ENCODE peak calls at places on chromosome 7, in eight cellular contexts. One of them, this sample, is unnamed. For H3K36me3, the result is how much of the 10 kb centered on the place peaks cover.

GRCh38 chr7:68488366-68489060 is 1109.8 kb upstream of the AUTS2 start:
- DNase-seq in CD8-positive, alpha-beta T cell: no peak
- DNase-seq in IMR-90: no peak
- DNase-seq in spleen: no peak
- DNase-seq in right lobe of liver: no peak
- DNase-seq in GM06990: no peak
- DNase-seq in kidney epithelial cell: no peak
- DNase-seq in brain microvascular endothelial cell: no peak
- DNase-seq in this sample: no peak

GRCh38 chr7:130386876-130387275 is 6.6 kb downstream of the CPA1 start:
- DNase-seq in GM06990: no peak
- DNase-seq in brain microvascular endothelial cell: no peak
- DNase-seq in right lobe of liver: no peak
- DNase-seq in kidney epithelial cell: no peak
- DNase-seq in spleen: no peak
- DNase-seq in CD8-positive, alpha-beta T cell: no peak
- DNase-seq in IMR-90: no peak
- DNase-seq in this sample: no peak

GRCh38 chr7:130180571-130180971 is 24.6 kb downstream of the TMEM209 start:
- DNase-seq in brain microvascular endothelial cell: no peak
- DNase-seq in CD8-positive, alpha-beta T cell: no peak
- DNase-seq in spleen: no peak
- DNase-seq in IMR-90: peak
- DNase-seq in kidney epithelial cell: no peak
- DNase-seq in right lobe of liver: no peak
- DNase-seq in GM06990: no peak
- DNase-seq in this sample: peak

GRCh38 chr7:24245362-24245761 is 38.6 kb upstream of the NPY start:
- DNase-seq in brain microvascular endothelial cell: no peak
- DNase-seq in CD8-positive, alpha-beta T cell: no peak
- DNase-seq in kidney epithelial cell: no peak
- DNase-seq in right lobe of liver: no peak
- DNase-seq in GM06990: peak
- DNase-seq in spleen: no peak
- DNase-seq in IMR-90: no peak
- DNase-seq in this sample: no peak

GRCh38 chr7:70056363-70056762 is 458.1 kb downstream of the AUTS2 start:
- DNase-seq in brain microvascular endothelial cell: no peak
- DNase-seq in kidney epithelial cell: no peak
- DNase-seq in right lobe of liver: no peak
- DNase-seq in IMR-90: no peak
- DNase-seq in CD8-positive, alpha-beta T cell: no peak
- DNase-seq in GM06990: no peak
- DNase-seq in spleen: no peak
- DNase-seq in this sample: no peak

GRCh38 chr7:70569335-70569819 is 562.6 kb upstream of the GALNT17 start:
- DNase-seq in brain microvascular endothelial cell: no peak
- DNase-seq in spleen: no peak
- DNase-seq in GM06990: no peak
- DNase-seq in right lobe of liver: no peak
- DNase-seq in CD8-positive, alpha-beta T cell: no peak
- DNase-seq in IMR-90: no peak
- DNase-seq in kidney epithelial cell: peak
- DNase-seq in this sample: no peak

GRCh38 chr7:20408467-20408826 is 77.7 kb downstream of the ITGB8 start:
- DNase-seq in CD8-positive, alpha-beta T cell: no peak
- DNase-seq in kidney epithelial cell: no peak
- DNase-seq in GM06990: no peak
- DNase-seq in spleen: no peak
- DNase-seq in brain microvascular endothelial cell: no peak
- DNase-seq in right lobe of liver: no peak
- DNase-seq in IMR-90: peak
- DNase-seq in this sample: peak

GRCh38 chr7:122183106-122183505 is 39.1 kb upstream of the AASS start:
- DNase-seq in brain microvascular endothelial cell: no peak
- DNase-seq in spleen: no peak
- DNase-seq in GM06990: no peak
- DNase-seq in CD8-positive, alpha-beta T cell: no peak
- DNase-seq in IMR-90: no peak
- DNase-seq in kidney epithelial cell: no peak
- DNase-seq in right lobe of liver: no peak
- DNase-seq in this sample: peak

GRCh38 chr7:68063171-68063570 is 1066.5 kb downstream of the TYW1 start:
- DNase-seq in IMR-90: no peak
- DNase-seq in spleen: no peak
- DNase-seq in brain microvascular endothelial cell: no peak
- DNase-seq in GM06990: no peak
- DNase-seq in right lobe of liver: no peak
- DNase-seq in kidney epithelial cell: no peak
- DNase-seq in CD8-positive, alpha-beta T cell: no peak
- DNase-seq in this sample: no peak

GRCh38 chr7:131021460-131021859 is 287.5 kb upstream of the KLF14 start:
- DNase-seq in IMR-90: no peak
- DNase-seq in brain microvascular endothelial cell: no peak
- DNase-seq in GM06990: no peak
- DNase-seq in spleen: no peak
- DNase-seq in CD8-positive, alpha-beta T cell: no peak
- DNase-seq in right lobe of liver: no peak
- DNase-seq in kidney epithelial cell: no peak
- DNase-seq in this sample: no peak

GRCh38 chr7:94348142-94348541 is 46.6 kb upstream of the COL1A2 start:
- DNase-seq in brain microvascular endothelial cell: peak
- DNase-seq in spleen: no peak
- DNase-seq in right lobe of liver: no peak
- DNase-seq in GM06990: no peak
- DNase-seq in IMR-90: peak
- DNase-seq in kidney epithelial cell: peak
- DNase-seq in CD8-positive, alpha-beta T cell: no peak
- DNase-seq in this sample: no peak

GRCh38 chr7:149869291-149869650 is 4.5 kb upstream of the ATP6V0E2 start:
- DNase-seq in GM06990: no peak
- DNase-seq in kidney epithelial cell: no peak
- DNase-seq in spleen: no peak
- DNase-seq in right lobe of liver: no peak
- DNase-seq in CD8-positive, alpha-beta T cell: no peak
- DNase-seq in IMR-90: no peak
- DNase-seq in brain microvascular endothelial cell: no peak
- DNase-seq in this sample: no peak

GRCh38 chr7:114785496-114785895 is 136.4 kb upstream of the MDFIC start:
- DNase-seq in kidney epithelial cell: no peak
- DNase-seq in IMR-90: no peak
- DNase-seq in brain microvascular endothelial cell: no peak
- DNase-seq in CD8-positive, alpha-beta T cell: no peak
- DNase-seq in GM06990: no peak
- DNase-seq in right lobe of liver: no peak
- DNase-seq in spleen: no peak
- DNase-seq in this sample: no peak

GRCh38 chr7:26090927-26091519 is 61.0 kb upstream of the NFE2L3 start:
- DNase-seq in IMR-90: peak
- DNase-seq in CD8-positive, alpha-beta T cell: no peak
- DNase-seq in brain microvascular endothelial cell: peak
- DNase-seq in spleen: no peak
- DNase-seq in kidney epithelial cell: peak
- DNase-seq in GM06990: no peak
- DNase-seq in right lobe of liver: no peak
- DNase-seq in this sample: peak

GRCh38 chr7:117062300-117062699 is 109.0 kb downstream of the ST7 start:
- DNase-seq in IMR-90: peak
- DNase-seq in GM06990: no peak
- DNase-seq in right lobe of liver: no peak
- DNase-seq in kidney epithelial cell: no peak
- DNase-seq in CD8-positive, alpha-beta T cell: no peak
- DNase-seq in brain microvascular endothelial cell: no peak
- DNase-seq in spleen: no peak
- DNase-seq in this sample: peak

GRCh38 chr7:135938086-135938485 is 39.1 kb downstream of the MTPN start:
- DNase-seq in kidney epithelial cell: no peak
- DNase-seq in GM06990: no peak
- DNase-seq in right lobe of liver: no peak
- DNase-seq in spleen: no peak
- DNase-seq in IMR-90: no peak
- DNase-seq in CD8-positive, alpha-beta T cell: no peak
- DNase-seq in brain microvascular endothelial cell: no peak
- DNase-seq in this sample: no peak

GRCh38 chr7:129824291-129825004 is 128.3 kb downstream of the UBE2H start:
- DNase-seq in IMR-90: no peak
- DNase-seq in right lobe of liver: no peak
- DNase-seq in GM06990: no peak
- DNase-seq in brain microvascular endothelial cell: no peak
- DNase-seq in CD8-positive, alpha-beta T cell: no peak
- DNase-seq in kidney epithelial cell: no peak
- DNase-seq in spleen: peak
- DNase-seq in this sample: no peak

GRCh38 chr7:33193308-33193864 is 64.0 kb downstream of the BBS9 start:
- DNase-seq in IMR-90: no peak
- DNase-seq in spleen: no peak
- DNase-seq in right lobe of liver: no peak
- DNase-seq in kidney epithelial cell: no peak
- DNase-seq in brain microvascular endothelial cell: no peak
- DNase-seq in CD8-positive, alpha-beta T cell: no peak
- DNase-seq in GM06990: no peak
- DNase-seq in this sample: no peak

GRCh38 chr7:50533849-50534248 is 31.4 kb downstream of the DDC start:
- DNase-seq in right lobe of liver: no peak
- DNase-seq in IMR-90: no peak
- DNase-seq in spleen: no peak
- DNase-seq in CD8-positive, alpha-beta T cell: no peak
- DNase-seq in brain microvascular endothelial cell: no peak
- DNase-seq in GM06990: no peak
- DNase-seq in kidney epithelial cell: no peak
- DNase-seq in this sample: no peak

DNA sequence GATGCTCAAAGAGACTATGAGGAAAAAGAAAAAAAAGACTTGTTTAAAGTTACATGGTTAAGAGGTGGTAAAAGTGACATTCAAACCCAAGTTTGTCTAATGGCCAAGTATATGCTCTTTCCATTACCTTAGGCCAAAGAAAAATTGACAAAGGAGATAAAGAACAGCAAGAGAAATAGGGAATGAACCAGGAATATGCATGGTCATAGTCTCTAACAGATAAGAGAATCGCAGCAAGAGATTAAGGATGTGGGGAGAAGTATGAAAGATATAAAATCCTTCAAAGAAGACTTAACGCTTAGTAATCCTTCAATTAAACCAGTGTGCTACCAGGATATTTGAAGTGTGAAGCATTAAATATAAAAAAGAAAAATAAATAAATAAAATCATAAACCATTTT is 23.2 kb upstream of the LRRN3 start:
- DNase-seq in right lobe of liver: no peak
- DNase-seq in brain microvascular endothelial cell: no peak
- DNase-seq in CD8-positive, alpha-beta T cell: no peak
- DNase-seq in spleen: no peak
- DNase-seq in kidney epithelial cell: no peak
- DNase-seq in GM06990: no peak
- DNase-seq in IMR-90: no peak
- DNase-seq in this sample: no peak
- H3K4me3 ChIP-seq in right lobe of liver: no peak
- H3K4me3 ChIP-seq in brain microvascular endothelial cell: no peak
- H3K4me3 ChIP-seq in CD8-positive, alpha-beta T cell: no peak
- H3K4me3 ChIP-seq in spleen: no peak
- H3K4me3 ChIP-seq in kidney epithelial cell: no peak
- H3K4me3 ChIP-seq in GM06990: no peak
- H3K4me3 ChIP-seq in IMR-90: no peak
- H3K4me3 ChIP-seq in this sample: no peak

DNA sequence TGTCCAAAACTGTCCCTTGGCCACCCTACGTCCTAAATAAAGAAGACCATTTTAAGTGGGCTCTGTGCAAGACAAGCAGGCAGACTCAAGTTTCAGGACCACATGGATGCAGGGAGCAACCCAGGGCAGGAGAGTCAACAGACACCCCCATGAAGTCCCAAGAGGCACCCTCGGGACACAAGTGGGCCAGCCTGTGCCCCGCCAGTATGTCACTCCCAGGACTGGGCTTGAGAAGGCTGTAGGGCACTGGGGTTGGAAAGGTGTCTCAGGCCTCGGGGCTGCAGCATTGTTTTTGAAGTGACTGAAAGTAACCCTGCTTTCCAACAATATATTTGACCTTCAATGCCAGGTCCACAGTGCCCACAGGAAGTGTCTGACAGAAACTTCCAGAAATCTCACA is 157.4 kb downstream of the TNS3 start:
- DNase-seq in IMR-90: no peak
- DNase-seq in brain microvascular endothelial cell: no peak
- DNase-seq in spleen: no peak
- DNase-seq in right lobe of liver: no peak
- DNase-seq in kidney epithelial cell: no peak
- DNase-seq in CD8-positive, alpha-beta T cell: no peak
- DNase-seq in GM06990: no peak
- DNase-seq in this sample: no peak
- H3K36me3 ChIP-seq in IMR-90: half or more
- H3K36me3 ChIP-seq in brain microvascular endothelial cell: half or more
- H3K36me3 ChIP-seq in spleen: half or more
- H3K36me3 ChIP-seq in right lobe of liver: under half
- H3K36me3 ChIP-seq in kidney epithelial cell: under half
- H3K36me3 ChIP-seq in CD8-positive, alpha-beta T cell: under half
- H3K36me3 ChIP-seq in GM06990: under half
- H3K36me3 ChIP-seq in this sample: under half

DNA sequence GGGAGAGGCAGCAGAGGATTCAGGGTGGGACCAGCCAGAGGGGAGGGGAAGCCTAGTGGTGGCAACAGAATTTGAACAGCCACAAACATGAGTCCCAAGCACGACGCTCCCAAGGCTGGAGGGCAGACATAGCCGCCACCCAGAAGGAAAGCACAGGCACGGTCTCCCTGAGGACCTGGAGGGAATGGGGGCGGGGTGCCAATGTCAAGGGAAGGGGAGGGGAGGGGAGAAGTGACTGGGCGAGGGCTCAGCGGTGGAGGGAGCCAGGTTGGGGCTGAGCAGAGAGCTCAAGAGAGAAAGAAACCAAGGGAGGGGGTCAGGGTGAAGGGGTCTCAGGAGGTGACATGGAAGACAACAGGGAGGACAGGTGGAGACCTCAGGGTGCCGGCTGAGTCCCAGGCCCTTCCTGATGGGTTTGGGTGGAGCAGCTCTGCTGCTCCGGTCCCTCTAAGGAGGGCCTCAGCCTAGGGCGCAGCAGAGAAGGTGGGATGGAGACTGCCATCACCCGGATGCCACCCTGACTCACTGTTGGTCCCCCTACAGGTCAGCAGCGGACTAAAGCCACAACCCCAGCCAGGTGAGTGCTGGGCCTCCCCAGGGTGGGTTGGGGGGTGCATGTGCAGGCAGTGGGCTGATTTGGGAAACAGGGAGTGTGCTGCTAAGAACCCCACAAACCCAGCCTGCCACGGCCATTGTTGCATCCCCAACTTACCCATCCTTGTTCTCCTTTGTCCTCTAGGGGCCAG is 24.2 kb downstream of the PILRA start:
- DNase-seq in CD8-positive, alpha-beta T cell: no peak
- DNase-seq in IMR-90: no peak
- DNase-seq in spleen: peak
- DNase-seq in right lobe of liver: no peak
- DNase-seq in brain microvascular endothelial cell: no peak
- DNase-seq in kidney epithelial cell: no peak
- DNase-seq in GM06990: no peak
- DNase-seq in this sample: no peak
- TF ChIP-seq CTCF in CD8-positive, alpha-beta T cell: no peak
- TF ChIP-seq CTCF in IMR-90: no peak
- TF ChIP-seq CTCF in spleen: no peak
- TF ChIP-seq CTCF in right lobe of liver: no peak
- TF ChIP-seq CTCF in brain microvascular endothelial cell: peak
- TF ChIP-seq CTCF in kidney epithelial cell: no peak
- TF ChIP-seq CTCF in GM06990: peak
- TF ChIP-seq CTCF in this sample: no peak

GRCh38 chr7:29557954-29558353 is 5.7 kb upstream of the PRR15 start:
- DNase-seq in right lobe of liver: no peak
- DNase-seq in IMR-90: no peak
- DNase-seq in spleen: no peak
- DNase-seq in GM06990: no peak
- DNase-seq in CD8-positive, alpha-beta T cell: no peak
- DNase-seq in brain microvascular endothelial cell: no peak
- DNase-seq in kidney epithelial cell: no peak
- DNase-seq in this sample: peak
- H3K4me3 ChIP-seq in right lobe of liver: no peak
- H3K4me3 ChIP-seq in IMR-90: no peak
- H3K4me3 ChIP-seq in spleen: no peak
- H3K4me3 ChIP-seq in GM06990: no peak
- H3K4me3 ChIP-seq in CD8-positive, alpha-beta T cell: no peak
- H3K4me3 ChIP-seq in brain microvascular endothelial cell: no peak
- H3K4me3 ChIP-seq in kidney epithelial cell: no peak
- H3K4me3 ChIP-seq in this sample: no peak

This sample was measured in bronchial epithelial cell.